ENCODE peak calls at places on chromosomes 11 and 22, in ten cellular contexts. J is endodermal cell, L is pancreas, D is GM23338, U is cardiac muscle cell, F is thoracic aorta, S is tibial artery, V is A549, T is heart left ventricle, O is WERI-Rb-1. X is an unnamed sample.

GRCh38 chr11:65321076-65321475 is 6.4 kb downstream of the CDC42EP2 start:
- DNase-seq in J (no peak), L (no peak), D (no peak), U (no peak), F (no peak), S (no peak), V (no peak), T (no peak), O (no peak), X (no peak)

GRCh38 chr11:97019305-97019704 is 629.5 kb downstream of the JRKL start:
- DNase-seq in J (no peak), L (no peak), D (no peak), U (no peak), F (no peak), S (no peak), V (no peak), T (no peak), O (no peak), X (no peak)

GRCh38 chr11:115759622-115760527 is 255.7 kb upstream of the CADM1 start:
- DNase-seq in J (peak), L (no peak), D (peak), U (peak), F (no peak), S (peak), V (no peak), T (peak), O (no peak), X (no peak)

GRCh38 chr11:62553839-62554361 is 7.3 kb upstream of the AHNAK start:
- DNase-seq in J (peak), L (no peak), D (no peak), U (no peak), F (no peak), S (no peak), V (peak), T (no peak), O (no peak), X (peak)

GRCh38 chr11:117000039-117000740 is 98.0 kb downstream of the SIK3 start:
- DNase-seq in J (no peak), L (no peak), D (no peak), U (no peak), F (no peak), S (no peak), V (no peak), T (no peak), O (no peak), X (no peak)

GRCh38 chr22:35409783-35410662 is 10.1 kb downstream of the MCM5 start:
- DNase-seq in J (no peak), L (no peak), D (no peak), U (no peak), F (no peak), S (no peak), V (no peak), T (no peak), O (no peak), X (no peak)

GRCh38 chr11:71302911-71303310 is 50.5 kb upstream of the SHANK2 start:
- DNase-seq in J (peak), L (no peak), D (peak), U (no peak), F (no peak), S (no peak), V (no peak), T (no peak), O (no peak), X (no peak)

GRCh38 chr22:44595841-44596341 is 97.9 kb upstream of the RTL6 start:
- DNase-seq in J (no peak), L (peak), D (no peak), U (no peak), F (no peak), S (no peak), V (no peak), T (no peak), O (peak), X (no peak)

GRCh38 chr22:45948081-45948648 is 28.8 kb downstream of the WNT7B start:
- DNase-seq in J (no peak), L (no peak), D (no peak), U (no peak), F (no peak), S (no peak), V (no peak), T (no peak), O (no peak), X (no peak)

GRCh38 chr11:19735512-19735911 is 22.9 kb downstream of the NAV2 start:
- DNase-seq in J (no peak), L (no peak), D (no peak), U (no peak), F (no peak), S (no peak), V (no peak), T (no peak), O (no peak), X (peak)

GRCh38 chr11:57761301-57762234 is at the start of gene CTNND1:
- DNase-seq in J (peak), L (peak), D (peak), U (peak), F (peak), S (peak), V (peak), T (peak), O (no peak), X (peak)

GRCh38 chr11:130476200-130476921 is 27.9 kb downstream of the ADAMTS15 start:
- DNase-seq in J (no peak), L (no peak), D (no peak), U (peak), F (no peak), S (no peak), V (no peak), T (no peak), O (no peak), X (no peak)

GRCh38 chr11:107457205-107457557 is 444 bp downstream of the CWF19L2 start:
- DNase-seq in J (no peak), L (no peak), D (peak), U (peak), F (no peak), S (no peak), V (peak), T (no peak), O (no peak), X (no peak)

GRCh38 chr11:96002754-96003290 is 78.9 kb upstream of the MTMR2 start:
- DNase-seq in J (no peak), L (no peak), D (no peak), U (no peak), F (no peak), S (no peak), V (no peak), T (no peak), O (no peak), X (no peak)

GRCh38 chr11:4022669-4023068 is 71.9 kb upstream of the RRM1 start:
- DNase-seq in J (no peak), L (no peak), D (no peak), U (no peak), F (no peak), S (no peak), V (no peak), T (no peak), O (no peak), X (no peak)

GRCh38 chr22:31227186-31227585 is 15.1 kb downstream of the LIMK2 start:
- DNase-seq in J (no peak), L (no peak), D (no peak), U (no peak), F (no peak), S (no peak), V (no peak), T (no peak), O (no peak), X (no peak)
- TF ChIP-seq CTCF in J (no peak), L (no peak), D (no peak), U (no peak), F (no peak), S (no peak), V (no peak), T (no peak), O (no peak), X (no peak)

GRCh38 chr22:16954060-16954403 is 54.0 kb downstream of the GAB4 start:
- DNase-seq in J (no peak), L (no peak), D (no peak), U (no peak), F (no peak), S (no peak), V (no peak), T (no peak), O (no peak), X (no peak)
- H3K27ac ChIP-seq in J (no peak), L (no peak), D (no peak), U (no peak), F (no peak), S (no peak), V (no peak), T (no peak), O (no peak), X (no peak)

DNA sequence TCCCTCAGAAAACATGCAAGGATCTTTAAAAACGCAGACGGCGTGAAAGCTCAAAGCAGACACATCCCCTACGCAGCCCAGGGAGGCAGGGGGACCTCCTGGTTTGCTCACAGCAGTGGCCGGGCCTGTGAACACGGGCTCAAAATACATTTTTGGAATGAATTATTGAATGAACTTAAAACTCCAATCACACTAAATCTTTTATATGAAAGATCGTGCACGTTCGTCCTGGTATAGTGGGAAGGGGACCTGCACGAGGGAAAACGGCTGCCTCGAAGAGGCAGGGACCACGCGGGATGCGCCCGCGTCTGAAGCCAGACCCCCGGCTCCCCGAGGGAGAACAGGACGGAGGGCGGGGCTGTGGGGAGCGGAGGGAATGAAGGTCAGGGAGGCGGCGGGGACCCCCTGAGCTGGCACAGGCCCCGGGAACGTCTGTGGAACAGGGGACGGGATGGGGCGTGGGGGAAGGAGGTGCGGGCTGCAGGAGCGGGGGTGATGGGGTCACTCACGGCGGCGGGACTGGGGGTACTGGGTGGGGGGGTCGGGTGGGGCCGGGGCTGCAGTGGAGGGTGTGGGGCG is 1.3 kb upstream of the PANX2 start:
- DNase-seq in J (no peak), L (no peak), D (peak), U (peak), F (no peak), S (no peak), V (no peak), T (peak), O (no peak), X (no peak)
- H3K4me3 ChIP-seq in J (no peak), L (no peak), D (peak), U (peak), F (peak), S (peak), V (peak), T (no peak), O (peak), X (no peak)

DNA sequence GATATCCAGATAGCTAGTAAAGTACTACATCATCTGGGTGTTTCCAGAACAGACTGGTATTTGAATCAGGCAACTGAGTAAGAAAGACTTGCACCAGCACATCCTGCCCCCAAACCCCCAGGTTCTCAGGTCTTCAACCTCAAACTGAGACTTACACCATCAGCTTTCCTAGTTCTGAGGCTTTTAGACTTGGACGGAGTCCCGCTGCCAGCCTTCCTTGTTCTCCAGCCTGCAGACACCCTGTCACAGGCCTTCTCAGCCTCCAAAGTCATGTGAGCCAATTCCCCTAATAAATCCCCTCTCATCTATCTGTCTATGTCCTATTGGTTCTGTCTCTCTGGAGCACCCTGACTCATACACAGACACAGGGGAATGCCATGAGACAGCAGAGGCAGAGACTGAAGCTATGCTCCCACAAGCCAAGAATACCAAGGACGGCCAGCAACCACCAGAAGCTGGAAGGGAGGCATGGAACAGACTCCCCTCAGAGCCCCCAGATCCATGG is 10.9 kb downstream of the SMCO4 start:
- DNase-seq in J (no peak), L (no peak), D (no peak), U (no peak), F (no peak), S (no peak), V (no peak), T (no peak), O (no peak), X (no peak)
- TF ChIP-seq CTCF in J (no peak), L (no peak), D (no peak), U (no peak), F (no peak), S (no peak), V (no peak), T (no peak), O (no peak), X (no peak)

GRCh38 chr11:16612801-16613400 is 125.5 kb upstream of the C11orf58 start:
- DNase-seq in J (peak), L (peak), D (peak), U (peak), F (no peak), S (no peak), V (no peak), T (no peak), O (no peak), X (no peak)

GRCh38 chr11:16611395-16612233 is 126.8 kb upstream of the C11orf58 start:
- DNase-seq in J (peak), L (no peak), D (peak), U (peak), F (no peak), S (no peak), V (no peak), T (no peak), O (no peak), X (no peak)

GRCh38 chr11:16615480-16615879 is 123.0 kb upstream of the C11orf58 start:
- DNase-seq in J (no peak), L (no peak), D (no peak), U (no peak), F (no peak), S (no peak), V (no peak), T (no peak), O (no peak), X (no peak)

GRCh38 chr11:16612234-16612571 is 126.2 kb upstream of the C11orf58 start:
- DNase-seq in J (no peak), L (no peak), D (peak), U (no peak), F (no peak), S (no peak), V (no peak), T (no peak), O (no peak), X (no peak)

GRCh38 chr11:16613401-16614381 is 124.8 kb upstream of the C11orf58 start:
- DNase-seq in J (peak), L (peak), D (peak), U (peak), F (no peak), S (peak), V (peak), T (peak), O (peak), X (peak)
- H3K27ac ChIP-seq in J (peak), L (peak), D (no peak), U (no peak), F (no peak), S (peak), V (peak), T (peak), O (no peak), X (no peak)

GRCh38 chr11:17694711-17695110 is 24.7 kb upstream of the MYOD1 start:
- DNase-seq in J (no peak), L (no peak), D (no peak), U (no peak), F (no peak), S (no peak), V (no peak), T (no peak), O (no peak), X (no peak)

GRCh38 chr11:17696741-17697140 is 22.6 kb upstream of the MYOD1 start:
- DNase-seq in J (peak), L (no peak), D (no peak), U (no peak), F (no peak), S (no peak), V (no peak), T (no peak), O (no peak), X (no peak)

GRCh38 chr11:17693531-17693930 is 25.8 kb upstream of the MYOD1 start:
- DNase-seq in J (no peak), L (no peak), D (no peak), U (no peak), F (no peak), S (no peak), V (no peak), T (no peak), O (no peak), X (no peak)

GRCh38 chr11:17697175-17697949 is 22.0 kb upstream of the MYOD1 start:
- DNase-seq in J (no peak), L (no peak), D (no peak), U (no peak), F (no peak), S (no peak), V (no peak), T (no peak), O (no peak), X (no peak)

DNA sequence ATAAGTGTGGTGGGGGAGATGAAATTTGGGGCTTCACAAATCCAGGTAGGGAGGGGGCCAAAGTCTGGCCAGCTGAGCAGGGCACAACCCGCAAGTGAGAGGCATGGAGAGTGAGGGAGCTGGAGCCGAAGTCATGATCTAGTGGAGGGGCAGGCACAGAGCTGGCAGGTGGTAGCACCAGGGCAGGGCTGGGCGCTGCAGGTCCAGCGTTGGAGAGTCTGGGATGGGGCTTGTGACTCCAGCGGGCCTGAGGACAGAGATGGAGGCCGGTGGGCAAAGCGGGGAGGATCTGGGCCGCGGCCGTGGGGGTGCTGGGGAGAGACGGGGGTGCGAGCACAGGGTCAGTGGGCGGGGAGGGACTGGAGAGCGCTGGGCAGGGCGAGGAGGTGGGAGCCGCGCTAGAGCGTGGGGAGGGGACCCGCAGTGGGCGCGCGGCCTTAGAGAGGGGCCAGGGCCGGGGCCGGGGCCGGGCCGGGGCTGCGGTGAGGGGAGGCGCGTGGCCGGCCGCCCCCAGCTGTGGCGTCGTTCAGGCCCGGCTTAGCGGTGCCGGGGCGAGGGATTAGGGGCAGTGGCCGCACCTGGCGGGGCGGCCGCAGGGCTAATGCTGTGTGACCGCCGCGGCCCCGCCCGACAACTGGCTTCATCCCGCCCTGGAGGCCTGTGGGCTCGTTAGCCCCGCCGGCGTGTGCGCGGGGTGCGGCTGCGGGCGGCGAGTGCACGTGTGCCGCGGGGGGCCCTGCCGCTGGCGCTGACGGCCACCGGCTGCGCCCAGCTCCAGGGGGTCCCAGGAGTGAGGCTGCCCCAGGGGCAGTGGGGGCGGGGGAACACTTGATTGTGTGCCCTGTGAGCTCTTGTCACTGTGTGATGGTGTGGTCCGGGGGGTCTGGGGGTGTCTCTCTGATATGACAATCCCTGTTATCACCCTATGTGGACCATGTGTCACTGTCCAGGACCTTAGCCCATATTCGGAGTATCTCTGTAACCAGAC is 23.6 kb upstream of the MYOD1 start:
- DNase-seq in J (peak), L (no peak), D (peak), U (no peak), F (no peak), S (no peak), V (no peak), T (no peak), O (no peak), X (no peak)
- H3K4me3 ChIP-seq in J (no peak), L (no peak), D (peak), U (no peak), F (no peak), S (no peak), V (no peak), T (no peak), O (no peak), X (no peak)

DNA sequence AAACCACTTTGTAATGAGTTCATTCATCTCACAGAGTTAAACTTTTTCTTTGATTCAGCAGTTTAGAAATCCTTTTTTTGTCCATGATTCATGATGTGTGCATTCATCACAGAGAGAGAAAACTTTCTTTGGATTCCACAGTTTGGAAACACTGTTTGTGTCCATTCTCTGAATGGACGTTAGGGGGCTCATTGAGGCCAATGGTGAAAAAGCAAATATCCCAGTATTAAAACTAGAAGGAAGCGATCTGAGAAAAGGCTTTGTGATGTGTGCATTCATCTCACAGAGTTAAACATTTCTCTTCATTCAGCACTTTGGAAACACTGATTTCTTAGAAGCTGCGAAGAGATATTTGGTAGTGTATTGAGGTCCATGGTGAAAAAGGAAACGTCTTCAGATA is 155.6 kb upstream of the TRIM48 start:
- DNase-seq in J (no peak), L (no peak), D (no peak), U (no peak), F (no peak), S (no peak), V (no peak), T (no peak), O (no peak), X (no peak)
- TF ChIP-seq CTCF in J (no peak), L (no peak), D (no peak), U (no peak), F (no peak), S (no peak), V (no peak), T (no peak), O (no peak), X (no peak)

X was measured in AG04450.